ENCODE peak calls at places on chromosome 22, in five cellular contexts. One of them, this sample, is unnamed.

GRCh38 chr22:43378011-43378704 is 33.7 kb upstream of the MPPED1 start:
- DNase-seq in right lobe of liver: peak; percentile 75
- DNase-seq in PC-3: no peak
- DNase-seq in IMR-90: peak; percentile 3
- DNase-seq in heart left ventricle: no peak
- DNase-seq in this sample: peak; percentile 10

GRCh38 chr22:18954333-18954732 is 18.2 kb upstream of the PRODH start:
- DNase-seq in PC-3: peak; percentile 63
- DNase-seq in right lobe of liver: peak; percentile 75
- DNase-seq in IMR-90: peak; percentile 25
- DNase-seq in heart left ventricle: peak; percentile 67
- DNase-seq in this sample: peak; percentile 71

GRCh38 chr22:27003301-27003700 is 345.9 kb downstream of the MIAT start:
- DNase-seq in IMR-90: no peak
- DNase-seq in heart left ventricle: no peak
- DNase-seq in right lobe of liver: no peak
- DNase-seq in PC-3: no peak
- DNase-seq in this sample: no peak

GRCh38 chr22:34036936-34037335 is 116.7 kb upstream of the LARGE1 start:
- DNase-seq in heart left ventricle: no peak
- DNase-seq in right lobe of liver: no peak
- DNase-seq in IMR-90: no peak
- DNase-seq in PC-3: no peak
- DNase-seq in this sample: no peak

GRCh38 chr22:35637943-35638342 is 10.3 kb upstream of the APOL6 start:
- DNase-seq in PC-3: no peak
- DNase-seq in right lobe of liver: no peak
- DNase-seq in heart left ventricle: no peak
- DNase-seq in IMR-90: peak; percentile 20
- DNase-seq in this sample: peak; percentile 66

GRCh38 chr22:46090631-46091201 is 59.6 kb upstream of the PPARA start:
- DNase-seq in right lobe of liver: no peak
- DNase-seq in IMR-90: peak; percentile 24
- DNase-seq in heart left ventricle: peak; percentile 22
- DNase-seq in PC-3: peak; percentile 28
- DNase-seq in this sample: peak; percentile 95

GRCh38 chr22:46457502-46458488 is 79.6 kb downstream of the CELSR1 start:
- DNase-seq in PC-3: no peak
- DNase-seq in IMR-90: peak; percentile 64
- DNase-seq in heart left ventricle: no peak
- DNase-seq in right lobe of liver: no peak
- DNase-seq in this sample: peak; percentile 60

GRCh38 chr22:29994027-29994715 is 86.1 kb upstream of the HORMAD2 start:
- DNase-seq in PC-3: peak; percentile 72
- DNase-seq in right lobe of liver: no peak
- DNase-seq in heart left ventricle: no peak
- DNase-seq in IMR-90: peak; percentile 89
- DNase-seq in this sample: peak; percentile 86

GRCh38 chr22:49827307-49827852 is 293 bp downstream of the BRD1 start:
- DNase-seq in right lobe of liver: no peak
- DNase-seq in heart left ventricle: no peak
- DNase-seq in PC-3: no peak
- DNase-seq in IMR-90: no peak
- DNase-seq in this sample: peak; percentile 69

GRCh38 chr22:44159230-44159629 is 21.5 kb upstream of the PARVG start:
- DNase-seq in IMR-90: no peak
- DNase-seq in PC-3: no peak
- DNase-seq in right lobe of liver: no peak
- DNase-seq in heart left ventricle: no peak
- DNase-seq in this sample: peak; percentile 53

GRCh38 chr22:34858026-34858425 is 207.9 kb upstream of the ISX start:
- DNase-seq in right lobe of liver: no peak
- DNase-seq in PC-3: no peak
- DNase-seq in heart left ventricle: no peak
- DNase-seq in IMR-90: no peak
- DNase-seq in this sample: no peak

GRCh38 chr22:20657963-20658362 is 116.0 kb upstream of the SERPIND1 start:
- DNase-seq in IMR-90: no peak
- DNase-seq in PC-3: no peak
- DNase-seq in heart left ventricle: no peak
- DNase-seq in right lobe of liver: no peak
- DNase-seq in this sample: no peak

GRCh38 chr22:20656902-20657836 is 116.7 kb upstream of the SERPIND1 start:
- DNase-seq in heart left ventricle: no peak
- DNase-seq in PC-3: no peak
- DNase-seq in right lobe of liver: no peak
- DNase-seq in IMR-90: peak; percentile 1
- DNase-seq in this sample: no peak

GRCh38 chr22:20654343-20655208 is 119.3 kb upstream of the SERPIND1 start:
- DNase-seq in IMR-90: no peak
- DNase-seq in PC-3: no peak
- DNase-seq in heart left ventricle: no peak
- DNase-seq in right lobe of liver: no peak
- DNase-seq in this sample: no peak

GRCh38 chr22:20655623-20656022 is 118.3 kb upstream of the SERPIND1 start:
- DNase-seq in PC-3: no peak
- DNase-seq in right lobe of liver: no peak
- DNase-seq in heart left ventricle: no peak
- DNase-seq in IMR-90: no peak
- DNase-seq in this sample: no peak

DNA sequence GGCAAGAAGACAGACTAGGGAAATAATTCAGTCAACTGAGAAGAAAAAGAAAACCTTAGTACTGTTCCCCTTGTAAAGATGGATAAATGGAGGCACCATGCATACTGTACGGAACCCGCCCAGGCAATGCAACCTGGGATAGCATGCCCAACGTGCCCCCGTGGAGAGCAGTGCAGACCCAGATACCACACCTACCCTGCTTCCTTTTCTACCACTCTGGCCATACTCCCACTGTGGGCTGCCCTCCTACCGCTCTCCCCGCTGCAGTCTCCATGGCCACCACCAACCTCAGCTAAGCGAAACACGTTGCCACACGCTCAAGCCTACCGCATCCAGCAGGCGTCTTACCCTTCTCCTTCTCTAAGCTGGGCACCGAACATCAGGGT is 117.4 kb upstream of the SERPIND1 start:
- DNase-seq in PC-3: no peak
- DNase-seq in heart left ventricle: no peak
- DNase-seq in right lobe of liver: no peak
- DNase-seq in IMR-90: no peak
- DNase-seq in this sample: no peak
- H3K4me1 ChIP-seq in PC-3: no peaks in the 10 kb centered on the region
- H3K4me1 ChIP-seq in heart left ventricle: no peaks in the 10 kb centered on the region
- H3K4me1 ChIP-seq in right lobe of liver: no peaks in the 10 kb centered on the region
- H3K4me1 ChIP-seq in IMR-90: no peaks in the 10 kb centered on the region
- H3K4me1 ChIP-seq in this sample: no peaks in the 10 kb centered on the region

GRCh38 chr22:48367731-48368130 is 1459.9 kb downstream of the BRD1 start:
- DNase-seq in IMR-90: no peak
- DNase-seq in PC-3: no peak
- DNase-seq in right lobe of liver: no peak
- DNase-seq in heart left ventricle: no peak
- DNase-seq in this sample: no peak

GRCh38 chr22:48370508-48371325 is 1457.0 kb downstream of the BRD1 start:
- DNase-seq in IMR-90: no peak
- DNase-seq in PC-3: no peak
- DNase-seq in right lobe of liver: no peak
- DNase-seq in heart left ventricle: no peak
- DNase-seq in this sample: no peak

GRCh38 chr22:48368975-48369525 is 1458.6 kb downstream of the BRD1 start:
- DNase-seq in right lobe of liver: no peak
- DNase-seq in heart left ventricle: no peak
- DNase-seq in PC-3: no peak
- DNase-seq in IMR-90: no peak
- DNase-seq in this sample: no peak

GRCh38 chr22:48371391-48371790 is 1456.3 kb downstream of the BRD1 start:
- DNase-seq in heart left ventricle: no peak
- DNase-seq in PC-3: no peak
- DNase-seq in IMR-90: no peak
- DNase-seq in right lobe of liver: no peak
- DNase-seq in this sample: no peak

DNA sequence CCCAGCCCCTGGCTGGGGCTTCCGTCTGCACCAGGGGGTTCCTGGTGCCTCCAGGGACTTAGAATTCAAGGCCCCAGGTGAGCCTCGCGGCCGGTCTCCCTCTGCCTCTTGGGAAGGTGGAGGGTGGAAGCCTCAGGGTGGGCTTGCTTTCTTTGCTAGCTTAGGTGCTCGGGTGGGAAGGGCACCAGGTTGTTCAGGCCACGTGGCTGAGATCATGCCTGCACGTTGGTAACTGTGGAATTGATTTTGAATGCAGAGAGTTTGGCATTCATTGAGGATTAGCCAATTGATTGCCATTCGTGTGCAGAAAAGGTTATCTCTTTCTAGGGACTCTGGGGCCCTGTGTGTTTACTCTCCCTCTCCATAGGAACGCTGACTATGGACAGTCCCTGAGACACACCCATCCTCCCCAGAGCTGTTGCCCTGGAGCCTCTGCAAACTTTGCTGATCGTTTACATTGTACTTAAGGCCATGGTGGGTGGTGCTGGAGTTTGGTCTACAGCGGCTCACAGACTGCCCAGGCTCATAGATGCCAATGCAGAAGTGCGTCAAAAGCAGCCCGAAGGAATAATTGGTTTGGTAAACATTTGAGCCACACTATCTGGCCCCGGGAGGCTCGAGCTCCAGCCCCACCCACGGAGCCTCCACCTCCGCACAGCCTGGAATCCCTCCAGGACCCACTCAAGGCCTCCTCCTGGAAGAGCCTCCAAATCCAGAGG is 1457.7 kb downstream of the BRD1 start:
- DNase-seq in PC-3: no peak
- DNase-seq in right lobe of liver: peak; percentile 73
- DNase-seq in IMR-90: no peak
- DNase-seq in heart left ventricle: no peak
- DNase-seq in this sample: peak; percentile 2
- H3K27me3 ChIP-seq in PC-3: no peaks in the 10 kb centered on the region
- H3K27me3 ChIP-seq in right lobe of liver: no peaks in the 10 kb centered on the region
- H3K27me3 ChIP-seq in IMR-90: no peaks in the 10 kb centered on the region
- H3K27me3 ChIP-seq in heart left ventricle: peaks cover 38% of the 10 kb centered on the region
- H3K27me3 ChIP-seq in this sample: no peaks in the 10 kb centered on the region

DNA sequence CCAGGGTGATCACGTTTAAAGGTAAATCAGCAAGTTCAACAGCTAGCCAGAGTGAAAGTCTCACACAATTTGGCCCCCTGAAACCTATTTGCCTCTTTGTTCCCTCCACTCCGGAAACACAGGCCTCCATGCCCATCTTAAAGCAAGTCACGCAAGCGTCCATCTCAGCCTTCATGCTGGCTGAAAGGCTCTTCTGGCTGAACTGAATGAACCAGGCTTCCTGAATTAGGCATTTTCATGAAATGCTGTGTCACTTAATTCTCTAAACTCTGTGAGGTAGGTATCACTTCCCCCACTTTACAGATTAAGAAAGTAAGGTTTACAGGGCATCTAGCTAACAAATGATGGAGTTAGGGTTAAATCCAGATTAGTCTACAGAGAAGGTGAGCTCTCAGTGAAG is 1.4 kb downstream of the SLC25A17 start:
- DNase-seq in right lobe of liver: no peak
- DNase-seq in PC-3: no peak
- DNase-seq in heart left ventricle: no peak
- DNase-seq in IMR-90: no peak
- DNase-seq in this sample: no peak
- H3K27ac ChIP-seq in right lobe of liver: no peak overlapping the region
- H3K27ac ChIP-seq in PC-3: no peak overlapping the region
- H3K27ac ChIP-seq in heart left ventricle: no peak overlapping the region
- H3K27ac ChIP-seq in IMR-90: no peak overlapping the region
- H3K27ac ChIP-seq in this sample: no peak overlapping the region

GRCh38 chr22:39178206-39179111 is 26.0 kb upstream of the CBX7 start:
- DNase-seq in IMR-90: peak; percentile 43
- DNase-seq in heart left ventricle: no peak
- DNase-seq in PC-3: peak; percentile 78
- DNase-seq in right lobe of liver: peak; percentile 38
- DNase-seq in this sample: peak; percentile 76

GRCh38 chr22:39177456-39177775 is 24.9 kb upstream of the CBX7 start:
- DNase-seq in right lobe of liver: no peak
- DNase-seq in IMR-90: no peak
- DNase-seq in PC-3: no peak
- DNase-seq in heart left ventricle: no peak
- DNase-seq in this sample: peak; percentile 19

GRCh38 chr22:39176673-39177455 is 24.4 kb upstream of the CBX7 start:
- DNase-seq in IMR-90: no peak
- DNase-seq in right lobe of liver: no peak
- DNase-seq in heart left ventricle: no peak
- DNase-seq in PC-3: no peak
- DNase-seq in this sample: peak; percentile 27

GRCh38 chr22:39179401-39179827 is 26.9 kb upstream of the CBX7 start:
- DNase-seq in right lobe of liver: peak; percentile 31
- DNase-seq in heart left ventricle: peak; percentile 25
- DNase-seq in IMR-90: no peak
- DNase-seq in PC-3: no peak
- DNase-seq in this sample: no peak

DNA sequence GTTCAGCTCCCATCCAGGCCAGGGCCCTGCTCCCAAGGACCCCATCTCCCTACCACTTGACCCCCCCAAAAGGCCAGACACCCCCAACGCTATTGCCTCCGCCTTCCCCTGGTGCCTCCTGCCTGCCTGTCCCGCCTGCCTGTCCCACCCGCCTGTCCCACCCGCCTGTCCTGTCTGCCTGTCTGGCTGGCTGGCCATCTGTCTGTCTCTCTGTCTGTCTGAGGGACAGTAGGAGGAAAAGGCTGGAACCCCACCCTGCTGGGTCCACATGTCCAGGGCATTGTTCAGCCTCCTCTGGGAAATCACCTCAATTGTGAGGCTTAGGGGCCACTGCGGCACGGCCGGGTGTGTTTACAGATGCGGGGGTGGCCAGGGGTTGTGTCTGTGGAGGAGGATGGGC is 25.3 kb upstream of the CBX7 start:
- DNase-seq in heart left ventricle: peak; percentile 59
- DNase-seq in right lobe of liver: no peak
- DNase-seq in IMR-90: no peak
- DNase-seq in PC-3: no peak
- DNase-seq in this sample: no peak
- H3K4me1 ChIP-seq in heart left ventricle: peaks cover 66% of the 10 kb centered on the region
- H3K4me1 ChIP-seq in right lobe of liver: peaks cover 14% of the 10 kb centered on the region
- H3K4me1 ChIP-seq in IMR-90: peaks cover 36% of the 10 kb centered on the region
- H3K4me1 ChIP-seq in PC-3: peaks cover 56% of the 10 kb centered on the region
- H3K4me1 ChIP-seq in this sample: peaks cover 48% of the 10 kb centered on the region